ENCODE peak calls at places on chromosomes 1 and 21, in six cellular contexts. R, T, K, G, H and S are unnamed samples.

GRCh38 chr1:167635233-167635648 is 5.2 kb downstream of the RCSD1 start:
- DNase-seq in R (no peak), T (no peak), K (no peak), G (no peak), H (no peak), S (no peak)

GRCh38 chr21:29181799-29182470 is 51.5 kb downstream of the MAP3K7CL start:
- DNase-seq in R (no peak), T (peak; percentile 36), K (no peak), G (no peak), H (no peak), S (no peak)

GRCh38 chr1:169894424-169895145 is 889 bp upstream of the SCYL3 start:
- DNase-seq in R (no peak), T (no peak), K (no peak), G (no peak), H (no peak), S (no peak)

GRCh38 chr1:19352839-19353238 is 40.7 kb downstream of the SLC66A1 start:
- DNase-seq in R (no peak), T (no peak), K (no peak), G (no peak), H (no peak), S (no peak)

GRCh38 chr1:27548136-27548853 is 55.6 kb downstream of the AHDC1 start:
- DNase-seq in R (no peak), T (no peak), K (no peak), G (no peak), H (no peak), S (no peak)

GRCh38 chr1:231481289-231481688 is 47.2 kb upstream of the TSNAX start:
- DNase-seq in R (no peak), T (no peak), K (no peak), G (no peak), H (no peak), S (no peak)

GRCh38 chr1:208917281-208917680 is 666.2 kb upstream of the CAMK1G start:
- DNase-seq in R (no peak), T (no peak), K (no peak), G (no peak), H (no peak), S (no peak)

GRCh38 chr21:44677881-44678280 is 4.1 kb downstream of the KRTAP12-1 start:
- DNase-seq in R (no peak), T (no peak), K (no peak), G (no peak), H (peak; percentile 44), S (no peak)

GRCh38 chr1:206479164-206480125 is 9.2 kb downstream of the IKBKE start:
- DNase-seq in R (peak; percentile 60), T (no peak), K (peak; percentile 54), G (peak; percentile 82), H (peak; percentile 82), S (peak; percentile 39)

GRCh38 chr1:170910273-170910672 is 25.1 kb upstream of the MROH9 start:
- DNase-seq in R (no peak), T (no peak), K (no peak), G (no peak), H (no peak), S (no peak)

GRCh38 chr21:25826652-25827051 is 91.9 kb downstream of the GABPA start:
- DNase-seq in R (no peak), T (no peak), K (no peak), G (no peak), H (no peak), S (no peak)

GRCh38 chr1:81230983-81231728 is 569.6 kb upstream of the ADGRL2 start:
- DNase-seq in R (no peak), T (no peak), K (no peak), G (no peak), H (no peak), S (no peak)

GRCh38 chr21:17726047-17726446 is 93.1 kb downstream of the C21orf91 start:
- DNase-seq in R (no peak), T (peak; percentile 23), K (no peak), G (no peak), H (no peak), S (no peak)

GRCh38 chr1:71046891-71047634 is 553 bp downstream of the PTGER3 start:
- DNase-seq in R (no peak), T (no peak), K (no peak), G (no peak), H (peak; percentile 69), S (no peak)

GRCh38 chr1:119327436-119328155 is 41.0 kb upstream of the HAO2 start:
- DNase-seq in R (peak; percentile 9), T (no peak), K (no peak), G (no peak), H (no peak), S (no peak)

GRCh38 chr1:210496063-210496462 is 167.4 kb downstream of the HHAT start:
- DNase-seq in R (no peak), T (no peak), K (no peak), G (no peak), H (no peak), S (no peak)

GRCh38 chr21:30234643-30235042 is 18.7 kb upstream of the CLDN8 start:
- DNase-seq in R (no peak), T (no peak), K (no peak), G (no peak), H (no peak), S (no peak)

GRCh38 chr1:89519779-89520358 is 4.8 kb upstream of the LRRC8B start:
- DNase-seq in R (peak; percentile 21), T (peak; percentile 18), K (peak; percentile 15), G (peak; percentile 69), H (no peak), S (peak; percentile 60)

GRCh38 chr21:38912789-38913119 is 107.0 kb downstream of the ETS2 start:
- DNase-seq in R (no peak), T (no peak), K (no peak), G (no peak), H (no peak), S (no peak)

GRCh38 chr21:36507397-36508018 is 27.6 kb upstream of the CLDN14 start:
- DNase-seq in R (no peak), T (no peak), K (no peak), G (no peak), H (no peak), S (no peak)

GRCh38 chr1:231827337-231828105 is 200.9 kb downstream of the DISC1 start:
- DNase-seq in R (no peak), T (no peak), K (peak; percentile 64), G (no peak), H (no peak), S (no peak)

GRCh38 chr1:169307176-169307575 is 60.4 kb downstream of the NME7 start:
- DNase-seq in R (no peak), T (no peak), K (no peak), G (no peak), H (no peak), S (no peak)

GRCh38 chr1:184362876-184363275 is 24.0 kb upstream of the C1orf21 start:
- DNase-seq in R (no peak), T (no peak), K (no peak), G (no peak), H (no peak), S (no peak)

GRCh38 chr1:221841291-221841982 is 99.5 kb upstream of the DUSP10 start:
- DNase-seq in R (no peak), T (no peak), K (no peak), G (no peak), H (no peak), S (no peak)

GRCh38 chr1:36224537-36225297 is 474 bp downstream of the THRAP3 start:
- DNase-seq in R (no peak), T (peak; percentile 61), K (peak; percentile 38), G (no peak), H (peak; percentile 92), S (peak; percentile 81)

GRCh38 chr1:192488058-192488457 is 87.5 kb upstream of the RGS1 start:
- DNase-seq in R (no peak), T (no peak), K (no peak), G (no peak), H (no peak), S (no peak)

GRCh38 chr1:158999301-159000069 is 10.2 kb upstream of the IFI16 start:
- DNase-seq in R (no peak), T (no peak), K (no peak), G (no peak), H (peak; percentile 93), S (no peak)

GRCh38 chr1:17405898-17406759 is 33.3 kb downstream of the RCC2 start:
- DNase-seq in R (peak; percentile 20), T (peak; percentile 22), K (peak; percentile 45), G (peak; percentile 73), H (no peak), S (peak; percentile 11)

GRCh38 chr21:17818158-17819113 is 720 bp downstream of the C21orf91 start:
- DNase-seq in R (peak; percentile 44), T (no peak), K (no peak), G (peak; percentile 77), H (peak; percentile 66), S (no peak)

GRCh38 chr1:20551161-20551560 is 1.2 kb upstream of the FAM43B start:
- DNase-seq in R (no peak), T (no peak), K (no peak), G (no peak), H (no peak), S (no peak)

GRCh38 chr1:196306421-196306820 is 301.8 kb downstream of the KCNT2 start:
- DNase-seq in R (no peak), T (no peak), K (no peak), G (no peak), H (no peak), S (no peak)

GRCh38 chr1:186435336-186435735 is 25.6 kb downstream of the PDC start:
- DNase-seq in R (no peak), T (no peak), K (no peak), G (no peak), H (no peak), S (no peak)

GRCh38 chr1:64200064-64200463 is 3.4 kb upstream of the UBE2U start:
- DNase-seq in R (no peak), T (no peak), K (no peak), G (no peak), H (no peak), S (no peak)

GRCh38 chr1:77825356-77825709 is 45.9 kb downstream of the MIGA1 start:
- DNase-seq in R (no peak), T (peak; percentile 38), K (peak; percentile 57), G (no peak), H (no peak), S (no peak)

GRCh38 chr1:108557311-108557710 is 2.6 kb upstream of the EEIG2 start:
- DNase-seq in R (no peak), T (no peak), K (no peak), G (no peak), H (no peak), S (peak; percentile 3)